ENCODE peak calls at places on chromosome 21, in seven cellular contexts. L is HT1080; N is naive thymus-derived CD4-positive, alpha-beta T cell; T is lower leg skin; F is T-helper 17 cell; O is memory B cell; U is fibroblast of lung. G is an unnamed sample.

GRCh38 chr21:45546636-45547203 is 4.5 kb upstream of the SLC19A1 start:
- DNase-seq in F (no peak), U (no peak), L (no peak), O (no peak), T (peak), N (no peak), G (no peak)

GRCh38 chr21:43343095-43343991 is 83.6 kb downstream of the SIK1 start:
- DNase-seq in N (no peak), L (no peak), O (no peak), F (no peak), U (no peak), T (no peak), G (no peak)

GRCh38 chr21:44301093-44301492 is 1.2 kb downstream of the PFKL start:
- DNase-seq in O (no peak), T (no peak), F (no peak), L (no peak), N (no peak), U (no peak), G (no peak)

GRCh38 chr21:21997390-21998333 is 999.5 kb downstream of the NCAM2 start:
- DNase-seq in O (no peak), T (no peak), L (peak), N (no peak), F (no peak), U (no peak), G (no peak)

GRCh38 chr21:44916965-44917364 is 3.7 kb downstream of the ITGB2 start:
- DNase-seq in F (no peak), N (no peak), O (no peak), L (peak), T (no peak), U (no peak), G (peak)

GRCh38 chr21:25974937-25975336 is 195.6 kb downstream of the APP start:
- DNase-seq in N (no peak), L (no peak), U (no peak), O (no peak), F (no peak), T (no peak), G (no peak)

GRCh38 chr21:16213518-16213917 is 483.7 kb downstream of the USP25 start:
- DNase-seq in N (no peak), T (no peak), F (no peak), U (no peak), O (no peak), L (no peak), G (no peak)

GRCh38 chr21:38912355-38912619 is 106.6 kb downstream of the ETS2 start:
- DNase-seq in L (no peak), N (no peak), F (no peak), T (no peak), U (no peak), O (no peak), G (no peak)

GRCh38 chr21:25562660-25563059 is 44.6 kb downstream of the MRPL39 start:
- DNase-seq in N (no peak), U (peak), T (no peak), L (no peak), O (no peak), F (no peak), G (no peak)

GRCh38 chr21:32412162-32412997 is at the start of gene EVA1C:
- DNase-seq in L (no peak), U (peak), T (peak), F (peak), N (peak), O (peak), G (peak)

GRCh38 chr21:46150491-46151121 is 4.8 kb downstream of the FTCD start:
- DNase-seq in T (peak), F (no peak), L (no peak), N (no peak), O (no peak), U (no peak), G (no peak)

GRCh38 chr21:46211376-46211775 is 17.2 kb downstream of the LSS start:
- DNase-seq in L (no peak), N (no peak), F (no peak), T (no peak), O (no peak), U (no peak), G (no peak)

GRCh38 chr21:45223236-45223992 is 64.3 kb downstream of the POFUT2 start:
- DNase-seq in U (no peak), O (no peak), T (no peak), F (no peak), N (no peak), L (no peak), G (no peak)

GRCh38 chr21:34154878-34155277 is 81.5 kb downstream of the MRPS6 start:
- DNase-seq in U (no peak), O (no peak), T (peak), F (no peak), L (no peak), N (no peak), G (no peak)

GRCh38 chr21:41460578-41461527 is 34.8 kb downstream of the MX1 start:
- DNase-seq in F (peak), L (peak), O (peak), U (peak), N (peak), T (peak), G (peak)

GRCh38 chr21:32131960-32132359 is 146.9 kb downstream of the MIS18A start:
- DNase-seq in O (no peak), T (no peak), F (no peak), N (no peak), L (peak), U (peak), G (no peak)

GRCh38 chr21:39685991-39686390 is 59.0 kb upstream of the IGSF5 start:
- DNase-seq in L (no peak), F (no peak), T (no peak), N (no peak), O (no peak), U (no peak), G (no peak)

GRCh38 chr21:31403596-31404333 is 59.7 kb upstream of the TIAM1 start:
- DNase-seq in F (no peak), U (no peak), T (no peak), N (no peak), O (no peak), L (no peak), G (no peak)

GRCh38 chr21:37044643-37045042 is 28.2 kb downstream of the PIGP start:
- DNase-seq in O (no peak), L (no peak), U (no peak), F (no peak), N (no peak), T (no peak), G (no peak)